ENCODE peak calls at places on chromosomes 16 and 17, in four cellular contexts. One of them, this sample, is unnamed.

GRCh38 chr16:88468289-88469129 is 15.4 kb downstream of the ZFPM1 start:
- DNase-seq in activated T-helper 9 cell treated with anti-CD3 and anti-CD28 coated beads, Interleukin-2, amount 50 U/mL, for 16 hours: no peak
- DNase-seq in Kasumi-1: peak
- DNase-seq in Daoy: peak
- DNase-seq in this sample: peak

GRCh38 chr17:15237106-15237425 is 28.1 kb downstream of the PMP22 start:
- DNase-seq in activated T-helper 9 cell treated with anti-CD3 and anti-CD28 coated beads, Interleukin-2, amount 50 U/mL, for 16 hours: no peak
- DNase-seq in Daoy: no peak
- DNase-seq in Kasumi-1: no peak
- DNase-seq in this sample: no peak

GRCh38 chr16:69861276-69862030 is 89.7 kb upstream of the CLEC18A start:
- DNase-seq in Kasumi-1: no peak
- DNase-seq in activated T-helper 9 cell treated with anti-CD3 and anti-CD28 coated beads, Interleukin-2, amount 50 U/mL, for 16 hours: no peak
- DNase-seq in Daoy: no peak
- DNase-seq in this sample: no peak

GRCh38 chr17:1553354-1554266 is 9.0 kb downstream of the PITPNA start:
- DNase-seq in Daoy: no peak
- DNase-seq in Kasumi-1: no peak
- DNase-seq in activated T-helper 9 cell treated with anti-CD3 and anti-CD28 coated beads, Interleukin-2, amount 50 U/mL, for 16 hours: no peak
- DNase-seq in this sample: no peak

GRCh38 chr16:49688298-49688697 is 167.6 kb downstream of the ZNF423 start:
- DNase-seq in activated T-helper 9 cell treated with anti-CD3 and anti-CD28 coated beads, Interleukin-2, amount 50 U/mL, for 16 hours: no peak
- DNase-seq in Daoy: no peak
- DNase-seq in Kasumi-1: no peak
- DNase-seq in this sample: no peak

GRCh38 chr17:17384961-17385360 is 81.8 kb downstream of the NT5M start:
- DNase-seq in activated T-helper 9 cell treated with anti-CD3 and anti-CD28 coated beads, Interleukin-2, amount 50 U/mL, for 16 hours: no peak
- DNase-seq in Kasumi-1: no peak
- DNase-seq in Daoy: no peak
- DNase-seq in this sample: no peak

GRCh38 chr16:55709801-55710200 is 54.0 kb downstream of the SLC6A2 start:
- DNase-seq in activated T-helper 9 cell treated with anti-CD3 and anti-CD28 coated beads, Interleukin-2, amount 50 U/mL, for 16 hours: no peak
- DNase-seq in Daoy: no peak
- DNase-seq in Kasumi-1: no peak
- DNase-seq in this sample: no peak

GRCh38 chr17:10844667-10845387 is 6.9 kb upstream of the PIRT start:
- DNase-seq in Kasumi-1: peak
- DNase-seq in activated T-helper 9 cell treated with anti-CD3 and anti-CD28 coated beads, Interleukin-2, amount 50 U/mL, for 16 hours: peak
- DNase-seq in Daoy: peak
- DNase-seq in this sample: peak

GRCh38 chr16:49470550-49470949 is 96.9 kb downstream of the C16orf78 start:
- DNase-seq in Kasumi-1: no peak
- DNase-seq in Daoy: no peak
- DNase-seq in activated T-helper 9 cell treated with anti-CD3 and anti-CD28 coated beads, Interleukin-2, amount 50 U/mL, for 16 hours: no peak
- DNase-seq in this sample: peak

GRCh38 chr17:7548585-7549400 is at the start of gene TNFSF12:
- DNase-seq in Daoy: peak
- DNase-seq in activated T-helper 9 cell treated with anti-CD3 and anti-CD28 coated beads, Interleukin-2, amount 50 U/mL, for 16 hours: peak
- DNase-seq in Kasumi-1: no peak
- DNase-seq in this sample: peak

GRCh38 chr17:78956254-78956653 is 23.5 kb downstream of the LGALS3BP start:
- DNase-seq in Kasumi-1: no peak
- DNase-seq in activated T-helper 9 cell treated with anti-CD3 and anti-CD28 coated beads, Interleukin-2, amount 50 U/mL, for 16 hours: no peak
- DNase-seq in Daoy: peak
- DNase-seq in this sample: peak

GRCh38 chr16:89409161-89409711 is 81.1 kb downstream of the ANKRD11 start:
- DNase-seq in Daoy: peak
- DNase-seq in activated T-helper 9 cell treated with anti-CD3 and anti-CD28 coated beads, Interleukin-2, amount 50 U/mL, for 16 hours: peak
- DNase-seq in Kasumi-1: no peak
- DNase-seq in this sample: peak

GRCh38 chr16:51538707-51539604 is 387.9 kb upstream of the SALL1 start:
- DNase-seq in activated T-helper 9 cell treated with anti-CD3 and anti-CD28 coated beads, Interleukin-2, amount 50 U/mL, for 16 hours: no peak
- DNase-seq in Kasumi-1: peak
- DNase-seq in Daoy: peak
- DNase-seq in this sample: peak